ENCODE peak calls at places on chromosomes 11 and 22, in five cellular contexts. Y, H, K, J and X are unnamed samples.

GRCh38 chr11:19512621-19513020 is 200.0 kb upstream of the NAV2 start:
- DNase-seq in Y (no peak), H (no peak), K (no peak), J (no peak), X (no peak)

GRCh38 chr11:10659339-10660216 is 34.0 kb downstream of the IRAG1 start:
- DNase-seq in Y (peak; percentile 89), H (peak; percentile 81), K (no peak), J (no peak), X (peak; percentile 82)

GRCh38 chr11:123590296-123590912 is 64.0 kb downstream of the SCN3B start:
- DNase-seq in Y (no peak), H (no peak), K (peak; percentile 51), J (no peak), X (peak; percentile 87)

GRCh38 chr22:44659140-44659539 is 42.9 kb upstream of the PRR5 start:
- DNase-seq in Y (no peak), H (no peak), K (no peak), J (no peak), X (peak; percentile 73)

GRCh38 chr22:42635531-42635930 is 4.9 kb downstream of the ATP5MGL start:
- DNase-seq in Y (no peak), H (no peak), K (peak; percentile 71), J (no peak), X (no peak)

GRCh38 chr11:35815556-35816315 is 128.1 kb upstream of the LDLRAD3 start:
- DNase-seq in Y (no peak), H (no peak), K (peak; percentile 57), J (no peak), X (no peak)

GRCh38 chr11:117220568-117220967 is 11.3 kb downstream of the PCSK7 start:
- DNase-seq in Y (no peak), H (no peak), K (peak; percentile 81), J (no peak), X (peak; percentile 87)

GRCh38 chr11:32210601-32211000 is 119.7 kb downstream of the RCN1 start:
- DNase-seq in Y (no peak), H (no peak), K (no peak), J (no peak), X (no peak)

GRCh38 chr11:59025097-59025496 is 61.0 kb upstream of the GLYATL1B start:
- DNase-seq in Y (peak; percentile 38), H (no peak), K (no peak), J (no peak), X (no peak)

GRCh38 chr22:50144005-50144614 is 26.4 kb upstream of the PANX2 start:
- DNase-seq in Y (no peak), H (no peak), K (no peak), J (no peak), X (no peak)
- TF ChIP-seq CTCF in Y (no peak), H (no peak), K (no peak), J (no peak), X (no peak)

DNA sequence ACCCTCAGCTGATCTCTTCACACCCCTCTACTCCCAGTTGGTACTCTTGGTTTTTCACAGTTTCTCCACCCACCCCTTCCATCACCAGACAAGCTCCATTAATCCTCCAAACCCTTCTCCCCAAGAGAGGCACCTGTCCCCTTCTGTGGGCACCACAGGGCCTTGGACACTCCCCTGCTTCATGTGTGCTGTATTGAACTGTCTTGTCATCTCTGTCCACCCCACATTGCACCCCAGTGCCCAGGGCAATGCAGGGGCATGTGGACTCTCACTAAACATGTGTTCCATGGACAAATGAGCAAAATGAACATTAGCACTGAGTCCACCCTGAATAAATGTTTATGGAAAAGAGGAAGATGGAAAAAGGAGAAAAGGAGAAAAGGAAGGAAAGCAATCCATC is 181.4 kb downstream of the BCR start:
- DNase-seq in Y (no peak), H (no peak), K (no peak), J (no peak), X (no peak)
- H3K4me1 ChIP-seq in Y (no peaks in the 10 kb centered on the region), H (no peaks in the 10 kb centered on the region), K (no peaks in the 10 kb centered on the region), J (no peaks in the 10 kb centered on the region), X (no peaks in the 10 kb centered on the region)

GRCh38 chr22:31730344-31730711 is 19.6 kb downstream of the PRR14L start:
- DNase-seq in Y (no peak), H (no peak), K (no peak), J (no peak), X (no peak)
- TF ChIP-seq CTCF in Y (peak; percentile 10), H (no peak), K (no peak), J (no peak), X (no peak)

DNA sequence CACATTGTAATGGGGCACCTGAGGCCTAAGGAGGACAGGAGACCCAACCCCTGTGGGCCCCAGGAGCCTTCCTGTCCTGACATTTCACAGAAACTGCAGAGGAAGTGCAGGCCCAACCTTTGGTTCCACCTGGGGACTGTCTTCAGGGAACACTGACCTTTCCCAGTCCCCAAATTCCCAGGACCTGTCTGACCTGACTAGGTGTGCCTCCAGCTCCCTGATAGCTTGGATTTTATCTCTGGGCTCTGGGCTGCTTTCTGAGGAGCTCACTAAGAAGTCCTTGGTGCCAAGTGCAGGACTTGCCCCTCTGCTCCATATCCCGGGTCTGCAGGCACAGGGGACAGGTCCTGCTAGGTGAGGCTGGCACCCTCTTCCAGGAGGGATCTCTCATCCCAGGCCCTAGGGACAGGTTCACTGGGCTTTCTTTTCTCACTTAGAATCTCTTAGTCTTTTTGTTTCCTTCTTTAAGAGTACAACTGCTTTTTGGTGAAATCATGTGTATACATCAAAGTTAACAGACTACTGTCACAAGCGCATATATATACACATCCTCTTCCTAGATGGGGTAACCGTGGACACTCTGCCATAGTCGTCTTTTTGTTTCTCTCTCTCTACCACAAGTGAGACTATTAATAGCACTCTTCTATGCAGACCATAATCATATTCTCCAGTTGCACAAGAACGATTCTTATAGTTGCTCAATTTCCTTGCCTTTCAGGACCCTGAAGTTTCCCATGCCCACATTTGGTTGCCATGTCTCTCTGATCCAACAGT is 72.0 kb upstream of the IGLL5 start:
- DNase-seq in Y (no peak), H (no peak), K (no peak), J (peak; percentile 67), X (no peak)
- H3K4me1 ChIP-seq in Y (no peaks in the 10 kb centered on the region), H (peaks cover 5% of the 10 kb centered on the region), K (no peaks in the 10 kb centered on the region), J (peaks cover 48% of the 10 kb centered on the region), X (no peaks in the 10 kb centered on the region)

DNA sequence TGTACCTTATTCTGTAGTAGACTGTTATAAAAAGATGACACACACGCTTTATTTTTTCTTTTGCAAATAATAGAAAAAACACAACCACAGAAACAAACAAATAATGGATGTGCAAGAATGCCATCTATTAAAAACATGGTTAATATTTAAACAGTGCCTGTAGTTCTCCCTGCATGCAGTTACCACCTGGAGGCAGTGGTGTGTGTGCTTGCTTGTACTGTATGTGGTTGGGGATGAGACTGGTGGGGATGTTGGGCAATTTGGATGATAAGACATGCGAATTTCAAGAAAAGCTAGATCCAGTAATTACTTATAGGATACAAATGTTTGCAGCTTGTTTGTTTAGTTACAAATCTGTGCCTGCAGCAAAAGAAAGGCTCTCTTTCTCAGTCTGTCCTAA is 3.6 kb downstream of the C11orf87 start:
- DNase-seq in Y (no peak), H (no peak), K (no peak), J (no peak), X (no peak)
- TF ChIP-seq CTCF in Y (no peak), H (no peak), K (no peak), J (no peak), X (no peak)